ENCODE peak calls at places on chromosomes 13 and 19, in six cellular contexts. One of them, this sample, is unnamed. For H3K4me1, the result is how much of the 10 kb centered on the place peaks cover.

GRCh38 chr13:30165791-30166190 is 141.6 kb downstream of the KATNAL1 start:
- ATAC-seq in A549: no peak
- ATAC-seq in GM12878: no peak
- ATAC-seq in upper lobe of left lung: no peak
- ATAC-seq in K562: no peak
- ATAC-seq in HepG2: peak
- ATAC-seq in this sample: no peak

GRCh38 chr19:34336781-34337271 is 28.2 kb upstream of the GPI start:
- ATAC-seq in A549: peak
- ATAC-seq in GM12878: peak
- ATAC-seq in upper lobe of left lung: no peak
- ATAC-seq in K562: peak
- ATAC-seq in HepG2: no peak
- ATAC-seq in this sample: no peak

GRCh38 chr13:78981913-78982312 is 323.0 kb upstream of the OBI1 start:
- ATAC-seq in A549: no peak
- ATAC-seq in GM12878: peak
- ATAC-seq in upper lobe of left lung: no peak
- ATAC-seq in K562: no peak
- ATAC-seq in HepG2: no peak
- ATAC-seq in this sample: no peak

GRCh38 chr19:8607386-8607785 is 3.1 kb downstream of the ADAMTS10 start:
- ATAC-seq in A549: no peak
- ATAC-seq in GM12878: no peak
- ATAC-seq in upper lobe of left lung: no peak
- ATAC-seq in K562: no peak
- ATAC-seq in HepG2: no peak
- ATAC-seq in this sample: no peak

GRCh38 chr13:40682449-40683240 is 16.2 kb upstream of the FOXO1 start:
- ATAC-seq in A549: no peak
- ATAC-seq in GM12878: peak
- ATAC-seq in upper lobe of left lung: no peak
- ATAC-seq in K562: no peak
- ATAC-seq in HepG2: peak
- ATAC-seq in this sample: no peak

GRCh38 chr13:24684600-24684998 is 4.4 kb downstream of the ATP12A start:
- ATAC-seq in A549: no peak
- ATAC-seq in GM12878: peak
- ATAC-seq in upper lobe of left lung: no peak
- ATAC-seq in K562: no peak
- ATAC-seq in HepG2: no peak
- ATAC-seq in this sample: no peak

GRCh38 chr13:25588336-25589060 is 216.7 kb downstream of the ATP8A2 start:
- ATAC-seq in A549: no peak
- ATAC-seq in GM12878: no peak
- ATAC-seq in upper lobe of left lung: no peak
- ATAC-seq in K562: no peak
- ATAC-seq in HepG2: no peak
- ATAC-seq in this sample: no peak

GRCh38 chr19:53883231-53883661 is 1.2 kb downstream of the PRKCG start:
- ATAC-seq in A549: no peak
- ATAC-seq in GM12878: no peak
- ATAC-seq in upper lobe of left lung: no peak
- ATAC-seq in K562: no peak
- ATAC-seq in HepG2: no peak
- ATAC-seq in this sample: no peak

GRCh38 chr13:46595136-46595917 is 42.4 kb downstream of the LRCH1 start:
- ATAC-seq in A549: no peak
- ATAC-seq in GM12878: peak
- ATAC-seq in upper lobe of left lung: no peak
- ATAC-seq in K562: no peak
- ATAC-seq in HepG2: no peak
- ATAC-seq in this sample: peak

GRCh38 chr19:19487077-19488040 is 28.0 kb downstream of the TSSK6 start:
- ATAC-seq in A549: no peak
- ATAC-seq in GM12878: no peak
- ATAC-seq in upper lobe of left lung: no peak
- ATAC-seq in K562: peak
- ATAC-seq in HepG2: no peak
- ATAC-seq in this sample: no peak

GRCh38 chr13:73520566-73521290 is 461.9 kb downstream of the KLF5 start:
- ATAC-seq in A549: no peak
- ATAC-seq in GM12878: no peak
- ATAC-seq in upper lobe of left lung: no peak
- ATAC-seq in K562: no peak
- ATAC-seq in HepG2: no peak
- ATAC-seq in this sample: no peak

GRCh38 chr19:45577111-45577905 is 7.3 kb downstream of the OPA3 start:
- ATAC-seq in A549: peak
- ATAC-seq in GM12878: peak
- ATAC-seq in upper lobe of left lung: peak
- ATAC-seq in K562: peak
- ATAC-seq in HepG2: peak
- ATAC-seq in this sample: peak

GRCh38 chr13:23421596-23421995 is 11.9 kb downstream of the SACS start:
- ATAC-seq in A549: no peak
- ATAC-seq in GM12878: no peak
- ATAC-seq in upper lobe of left lung: no peak
- ATAC-seq in K562: no peak
- ATAC-seq in HepG2: no peak
- ATAC-seq in this sample: no peak

DNA sequence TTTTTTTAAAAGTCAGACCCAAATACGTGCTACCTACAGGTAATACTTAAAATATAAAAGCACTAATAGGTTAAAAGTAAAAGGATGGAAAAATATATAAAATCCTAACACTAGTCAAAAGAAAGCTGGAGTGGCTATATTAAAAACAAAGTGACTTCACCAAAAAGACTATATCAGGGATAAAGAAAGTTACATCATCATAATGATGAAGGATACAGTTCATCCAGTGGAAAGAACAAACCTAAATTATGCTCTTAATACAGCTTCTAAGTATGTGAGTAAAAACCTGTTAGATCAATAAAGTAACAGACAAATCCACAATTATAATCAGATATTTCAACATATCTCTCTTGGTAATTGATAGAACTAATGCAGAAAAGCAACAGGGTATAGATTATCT is 1.1 kb upstream of the ZNF780B start:
- ATAC-seq in A549: no peak
- ATAC-seq in GM12878: no peak
- ATAC-seq in upper lobe of left lung: no peak
- ATAC-seq in K562: no peak
- ATAC-seq in HepG2: no peak
- ATAC-seq in this sample: no peak
- H3K4me3 ChIP-seq in A549: no peak
- H3K4me3 ChIP-seq in GM12878: peak
- H3K4me3 ChIP-seq in upper lobe of left lung: no peak
- H3K4me3 ChIP-seq in K562: no peak
- H3K4me3 ChIP-seq in HepG2: peak
- H3K4me3 ChIP-seq in this sample: no peak

GRCh38 chr19:10380311-10381102 is at the start of gene TYK2:
- ATAC-seq in A549: peak
- ATAC-seq in GM12878: peak
- ATAC-seq in upper lobe of left lung: peak
- ATAC-seq in K562: peak
- ATAC-seq in HepG2: peak
- ATAC-seq in this sample: peak
- TF ChIP-seq EP300 in A549: no peak
- TF ChIP-seq EP300 in GM12878: peak
- TF ChIP-seq EP300 in upper lobe of left lung: no peak
- TF ChIP-seq EP300 in K562: no peak
- TF ChIP-seq EP300 in HepG2: peak
- TF ChIP-seq EP300 in this sample: no peak

GRCh38 chr19:14440049-14440448 is 6.9 kb downstream of the PKN1 start:
- ATAC-seq in A549: no peak
- ATAC-seq in GM12878: peak
- ATAC-seq in upper lobe of left lung: peak
- ATAC-seq in K562: peak
- ATAC-seq in HepG2: no peak
- ATAC-seq in this sample: peak

GRCh38 chr19:14439014-14439413 is 5.9 kb downstream of the PKN1 start:
- ATAC-seq in A549: no peak
- ATAC-seq in GM12878: no peak
- ATAC-seq in upper lobe of left lung: no peak
- ATAC-seq in K562: no peak
- ATAC-seq in HepG2: no peak
- ATAC-seq in this sample: no peak

GRCh38 chr19:14435320-14436050 is 2.4 kb downstream of the PKN1 start:
- ATAC-seq in A549: no peak
- ATAC-seq in GM12878: no peak
- ATAC-seq in upper lobe of left lung: no peak
- ATAC-seq in K562: no peak
- ATAC-seq in HepG2: no peak
- ATAC-seq in this sample: no peak

GRCh38 chr19:14434543-14435319 is 1.6 kb downstream of the PKN1 start:
- ATAC-seq in A549: peak
- ATAC-seq in GM12878: peak
- ATAC-seq in upper lobe of left lung: peak
- ATAC-seq in K562: peak
- ATAC-seq in HepG2: peak
- ATAC-seq in this sample: peak

DNA sequence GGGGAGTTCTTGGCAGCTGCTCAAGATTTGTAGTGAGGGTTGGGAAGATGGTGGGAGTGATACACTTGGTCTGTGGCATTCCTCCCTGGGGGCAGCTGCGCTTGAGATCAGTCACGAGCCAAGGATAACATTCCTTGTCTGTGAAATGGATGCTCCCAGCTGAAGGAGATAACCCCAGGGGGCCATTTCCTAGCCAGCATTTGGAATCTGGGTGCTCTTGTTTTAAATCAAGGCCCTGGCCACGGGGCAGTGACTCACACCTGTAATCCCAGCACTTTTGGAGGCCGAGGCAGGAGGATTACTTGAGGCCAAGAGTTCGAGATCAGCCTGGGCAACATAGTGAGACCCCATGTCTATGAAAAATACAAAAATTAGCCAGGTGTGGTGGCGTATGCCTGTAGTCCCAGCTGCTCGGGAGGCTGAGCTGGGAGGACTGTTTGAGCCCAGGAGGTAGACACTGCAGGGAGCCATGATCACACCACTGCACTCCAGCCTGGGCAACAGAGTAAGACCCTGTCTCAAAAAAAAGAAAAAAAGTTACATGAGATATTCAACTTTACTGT is 4.6 kb downstream of the PKN1 start:
- ATAC-seq in A549: no peak
- ATAC-seq in GM12878: no peak
- ATAC-seq in upper lobe of left lung: no peak
- ATAC-seq in K562: no peak
- ATAC-seq in HepG2: no peak
- ATAC-seq in this sample: no peak
- H3K4me1 ChIP-seq in A549: under half
- H3K4me1 ChIP-seq in GM12878: under half
- H3K4me1 ChIP-seq in upper lobe of left lung: half or more
- H3K4me1 ChIP-seq in K562: under half
- H3K4me1 ChIP-seq in HepG2: under half
- H3K4me1 ChIP-seq in this sample: half or more

GRCh38 chr13:33212396-33212795 is 73.2 kb downstream of the STARD13 start:
- ATAC-seq in A549: no peak
- ATAC-seq in GM12878: no peak
- ATAC-seq in upper lobe of left lung: no peak
- ATAC-seq in K562: no peak
- ATAC-seq in HepG2: no peak
- ATAC-seq in this sample: no peak

GRCh38 chr13:33213024-33213795 is 72.3 kb downstream of the STARD13 start:
- ATAC-seq in A549: no peak
- ATAC-seq in GM12878: no peak
- ATAC-seq in upper lobe of left lung: no peak
- ATAC-seq in K562: no peak
- ATAC-seq in HepG2: no peak
- ATAC-seq in this sample: peak

GRCh38 chr13:33218020-33218419 is 67.5 kb downstream of the STARD13 start:
- ATAC-seq in A549: peak
- ATAC-seq in GM12878: no peak
- ATAC-seq in upper lobe of left lung: no peak
- ATAC-seq in K562: no peak
- ATAC-seq in HepG2: peak
- ATAC-seq in this sample: no peak

GRCh38 chr13:33217256-33217655 is 68.3 kb downstream of the STARD13 start:
- ATAC-seq in A549: no peak
- ATAC-seq in GM12878: no peak
- ATAC-seq in upper lobe of left lung: no peak
- ATAC-seq in K562: no peak
- ATAC-seq in HepG2: no peak
- ATAC-seq in this sample: no peak

DNA sequence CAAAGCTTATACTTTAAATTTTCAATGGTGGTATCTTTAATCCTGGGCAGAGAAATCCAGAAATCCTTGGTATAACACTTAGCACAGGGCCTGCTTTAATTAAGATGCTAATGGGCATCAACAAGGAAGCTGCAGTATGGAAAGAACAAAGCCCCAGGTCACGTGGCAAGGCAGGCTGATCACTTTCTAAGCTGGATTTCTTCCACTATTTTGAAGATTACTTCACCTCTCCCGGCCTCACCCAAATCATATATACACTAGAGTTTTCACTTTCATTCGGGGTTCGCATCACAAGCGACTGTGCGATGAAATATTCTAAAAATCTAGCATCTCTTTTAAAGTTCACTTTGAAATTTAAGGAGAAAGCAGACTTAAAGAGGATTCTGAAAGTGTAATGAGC is 71.8 kb downstream of the STARD13 start:
- ATAC-seq in A549: no peak
- ATAC-seq in GM12878: no peak
- ATAC-seq in upper lobe of left lung: no peak
- ATAC-seq in K562: no peak
- ATAC-seq in HepG2: no peak
- ATAC-seq in this sample: no peak
- H3K4me3 ChIP-seq in A549: no peak
- H3K4me3 ChIP-seq in GM12878: no peak
- H3K4me3 ChIP-seq in upper lobe of left lung: no peak
- H3K4me3 ChIP-seq in K562: no peak
- H3K4me3 ChIP-seq in HepG2: no peak
- H3K4me3 ChIP-seq in this sample: no peak

GRCh38 chr19:1873524-1874473 is 10.4 kb upstream of the KLF16 start:
- ATAC-seq in A549: no peak
- ATAC-seq in GM12878: no peak
- ATAC-seq in upper lobe of left lung: peak
- ATAC-seq in K562: peak
- ATAC-seq in HepG2: no peak
- ATAC-seq in this sample: no peak

GRCh38 chr19:1871630-1872029 is 8.3 kb upstream of the KLF16 start:
- ATAC-seq in A549: no peak
- ATAC-seq in GM12878: no peak
- ATAC-seq in upper lobe of left lung: no peak
- ATAC-seq in K562: no peak
- ATAC-seq in HepG2: peak
- ATAC-seq in this sample: no peak

GRCh38 chr19:1874554-1875185 is 10.6 kb downstream of the ABHD17A start:
- ATAC-seq in A549: no peak
- ATAC-seq in GM12878: peak
- ATAC-seq in upper lobe of left lung: no peak
- ATAC-seq in K562: peak
- ATAC-seq in HepG2: no peak
- ATAC-seq in this sample: no peak

GRCh38 chr19:1872807-1873523 is 9.6 kb upstream of the KLF16 start:
- ATAC-seq in A549: no peak
- ATAC-seq in GM12878: no peak
- ATAC-seq in upper lobe of left lung: peak
- ATAC-seq in K562: peak
- ATAC-seq in HepG2: no peak
- ATAC-seq in this sample: no peak

GRCh38 chr19:1875646-1876493 is 9.4 kb downstream of the ABHD17A start:
- ATAC-seq in A549: peak
- ATAC-seq in GM12878: peak
- ATAC-seq in upper lobe of left lung: peak
- ATAC-seq in K562: peak
- ATAC-seq in HepG2: peak
- ATAC-seq in this sample: peak
- TF ChIP-seq EP300 in A549: no peak
- TF ChIP-seq EP300 in GM12878: no peak
- TF ChIP-seq EP300 in upper lobe of left lung: no peak
- TF ChIP-seq EP300 in K562: no peak
- TF ChIP-seq EP300 in HepG2: no peak
- TF ChIP-seq EP300 in this sample: no peak

This sample was measured in gastroesophageal sphincter.